ENCODE peak calls at places on chromosomes 4 and X, in five cellular contexts. One of them, this sample, is unnamed.

GRCh38 chrX:72713130-72713529 is 976 bp downstream of the PHKA1 start:
- DNase-seq in esophagus squamous epithelium: no peak
- DNase-seq in CD8-positive, alpha-beta T cell: no peak
- DNase-seq in GM23248: no peak
- DNase-seq in psoas muscle: no peak
- DNase-seq in this sample: no peak

GRCh38 chr4:80268936-80269335 is 2.5 kb downstream of the FGF5 start:
- DNase-seq in esophagus squamous epithelium: no peak
- DNase-seq in GM23248: peak; percentile 26
- DNase-seq in CD8-positive, alpha-beta T cell: no peak
- DNase-seq in psoas muscle: no peak
- DNase-seq in this sample: no peak

GRCh38 chrX:36583674-36584073 is 424.5 kb upstream of the FAM47C start:
- DNase-seq in psoas muscle: no peak
- DNase-seq in esophagus squamous epithelium: no peak
- DNase-seq in CD8-positive, alpha-beta T cell: no peak
- DNase-seq in GM23248: no peak
- DNase-seq in this sample: no peak

GRCh38 chr4:158768577-158769174 is at the start of gene FNIP2:
- DNase-seq in psoas muscle: peak; percentile 93
- DNase-seq in GM23248: peak; percentile 91
- DNase-seq in CD8-positive, alpha-beta T cell: peak; percentile 72
- DNase-seq in esophagus squamous epithelium: peak; percentile 8
- DNase-seq in this sample: peak; percentile 75

GRCh38 chr4:185638548-185639301 is 103.4 kb upstream of the PDLIM3 start:
- DNase-seq in esophagus squamous epithelium: no peak
- DNase-seq in GM23248: peak; percentile 29
- DNase-seq in CD8-positive, alpha-beta T cell: no peak
- DNase-seq in psoas muscle: peak; percentile 64
- DNase-seq in this sample: no peak

GRCh38 chr4:105352826-105353225 is 121.0 kb downstream of the PPA2 start:
- DNase-seq in esophagus squamous epithelium: no peak
- DNase-seq in GM23248: peak; percentile 20
- DNase-seq in psoas muscle: no peak
- DNase-seq in CD8-positive, alpha-beta T cell: no peak
- DNase-seq in this sample: no peak

GRCh38 chr4:185276036-185276435 is 66.6 kb downstream of the SNX25 start:
- DNase-seq in esophagus squamous epithelium: no peak
- DNase-seq in CD8-positive, alpha-beta T cell: no peak
- DNase-seq in GM23248: peak; percentile 75
- DNase-seq in psoas muscle: no peak
- DNase-seq in this sample: no peak

GRCh38 chr4:48858130-48858529 is 27.2 kb downstream of the OCIAD1 start:
- DNase-seq in esophagus squamous epithelium: no peak
- DNase-seq in GM23248: no peak
- DNase-seq in psoas muscle: no peak
- DNase-seq in CD8-positive, alpha-beta T cell: no peak
- DNase-seq in this sample: no peak

GRCh38 chrX:70293621-70294020 is 3.7 kb downstream of the KIF4A start:
- DNase-seq in CD8-positive, alpha-beta T cell: no peak
- DNase-seq in psoas muscle: no peak
- DNase-seq in GM23248: peak; percentile 30
- DNase-seq in esophagus squamous epithelium: no peak
- DNase-seq in this sample: no peak

GRCh38 chr4:51842167-51842553 is 793 bp upstream of the DCUN1D4 start:
- DNase-seq in GM23248: peak; percentile 57
- DNase-seq in psoas muscle: no peak
- DNase-seq in esophagus squamous epithelium: no peak
- DNase-seq in CD8-positive, alpha-beta T cell: no peak
- DNase-seq in this sample: no peak

GRCh38 chr4:75633846-75634245 is 3.5 kb upstream of the CDKL2 start:
- DNase-seq in esophagus squamous epithelium: no peak
- DNase-seq in GM23248: peak; percentile 58
- DNase-seq in CD8-positive, alpha-beta T cell: no peak
- DNase-seq in psoas muscle: no peak
- DNase-seq in this sample: no peak

GRCh38 chr4:87118421-87118820 is 102.0 kb downstream of the KLHL8 start:
- DNase-seq in CD8-positive, alpha-beta T cell: no peak
- DNase-seq in psoas muscle: no peak
- DNase-seq in GM23248: no peak
- DNase-seq in esophagus squamous epithelium: no peak
- DNase-seq in this sample: no peak

GRCh38 chr4:184487503-184487902 is 13.2 kb upstream of the IRF2 start:
- DNase-seq in GM23248: no peak
- DNase-seq in psoas muscle: no peak
- DNase-seq in CD8-positive, alpha-beta T cell: no peak
- DNase-seq in esophagus squamous epithelium: no peak
- DNase-seq in this sample: no peak

GRCh38 chr4:173039617-173040176 is 128.9 kb upstream of the GALNT7 start:
- DNase-seq in psoas muscle: no peak
- DNase-seq in GM23248: no peak
- DNase-seq in CD8-positive, alpha-beta T cell: no peak
- DNase-seq in esophagus squamous epithelium: no peak
- DNase-seq in this sample: no peak

GRCh38 chrX:42375080-42375479 is 402.9 kb downstream of the PPP1R2C start:
- DNase-seq in GM23248: no peak
- DNase-seq in CD8-positive, alpha-beta T cell: no peak
- DNase-seq in psoas muscle: no peak
- DNase-seq in esophagus squamous epithelium: no peak
- DNase-seq in this sample: no peak

GRCh38 chr4:118814901-118815300 is 21.0 kb downstream of the SEC24D start:
- DNase-seq in GM23248: no peak
- DNase-seq in esophagus squamous epithelium: no peak
- DNase-seq in CD8-positive, alpha-beta T cell: no peak
- DNase-seq in psoas muscle: no peak
- DNase-seq in this sample: no peak

GRCh38 chr4:147779449-147779848 is 47.6 kb downstream of the ARHGAP10 start:
- DNase-seq in CD8-positive, alpha-beta T cell: no peak
- DNase-seq in GM23248: no peak
- DNase-seq in psoas muscle: no peak
- DNase-seq in esophagus squamous epithelium: no peak
- DNase-seq in this sample: no peak

GRCh38 chr4:155811171-155811570 is 52.4 kb downstream of the GUCY1B1 start:
- DNase-seq in psoas muscle: no peak
- DNase-seq in CD8-positive, alpha-beta T cell: no peak
- DNase-seq in esophagus squamous epithelium: no peak
- DNase-seq in GM23248: no peak
- DNase-seq in this sample: no peak

GRCh38 chr4:86554641-86555040 is 39.5 kb upstream of the PTPN13 start:
- DNase-seq in CD8-positive, alpha-beta T cell: no peak
- DNase-seq in GM23248: peak; percentile 7
- DNase-seq in esophagus squamous epithelium: no peak
- DNase-seq in psoas muscle: no peak
- DNase-seq in this sample: peak; percentile 21

GRCh38 chr4:159608434-159608833 is 505.6 kb downstream of the RAPGEF2 start:
- DNase-seq in esophagus squamous epithelium: no peak
- DNase-seq in CD8-positive, alpha-beta T cell: no peak
- DNase-seq in psoas muscle: no peak
- DNase-seq in GM23248: no peak
- DNase-seq in this sample: no peak

GRCh38 chr4:55297346-55297745 is 48.7 kb upstream of the SRD5A3 start:
- DNase-seq in GM23248: no peak
- DNase-seq in psoas muscle: no peak
- DNase-seq in esophagus squamous epithelium: no peak
- DNase-seq in CD8-positive, alpha-beta T cell: no peak
- DNase-seq in this sample: no peak

GRCh38 chrX:150483576-150483975 is 84.8 kb upstream of the MTM1 start:
- DNase-seq in GM23248: no peak
- DNase-seq in esophagus squamous epithelium: no peak
- DNase-seq in CD8-positive, alpha-beta T cell: no peak
- DNase-seq in psoas muscle: no peak
- DNase-seq in this sample: no peak

GRCh38 chr4:136329042-136329662 is 1203.1 kb downstream of the PCDH18 start:
- DNase-seq in GM23248: no peak
- DNase-seq in CD8-positive, alpha-beta T cell: no peak
- DNase-seq in esophagus squamous epithelium: no peak
- DNase-seq in psoas muscle: no peak
- DNase-seq in this sample: no peak

GRCh38 chr4:70571772-70572171 is 20.3 kb upstream of the AMBN start:
- DNase-seq in GM23248: no peak
- DNase-seq in psoas muscle: no peak
- DNase-seq in CD8-positive, alpha-beta T cell: no peak
- DNase-seq in esophagus squamous epithelium: no peak
- DNase-seq in this sample: no peak

GRCh38 chr4:120694973-120695372 is 227.6 kb downstream of the PRDM5 start:
- DNase-seq in esophagus squamous epithelium: no peak
- DNase-seq in GM23248: peak; percentile 49
- DNase-seq in psoas muscle: no peak
- DNase-seq in CD8-positive, alpha-beta T cell: no peak
- DNase-seq in this sample: no peak

GRCh38 chrX:19214248-19214787 is 92.0 kb upstream of the ADGRG2 start:
- DNase-seq in esophagus squamous epithelium: no peak
- DNase-seq in CD8-positive, alpha-beta T cell: no peak
- DNase-seq in psoas muscle: no peak
- DNase-seq in GM23248: no peak
- DNase-seq in this sample: no peak

GRCh38 chr4:76558391-76559235 is 123.6 kb downstream of the SHROOM3 start:
- DNase-seq in psoas muscle: no peak
- DNase-seq in CD8-positive, alpha-beta T cell: no peak
- DNase-seq in esophagus squamous epithelium: no peak
- DNase-seq in GM23248: peak; percentile 47
- DNase-seq in this sample: no peak

GRCh38 chr4:138910201-138910913 is 105.2 kb upstream of the NOCT start:
- DNase-seq in psoas muscle: no peak
- DNase-seq in esophagus squamous epithelium: no peak
- DNase-seq in GM23248: peak; percentile 40
- DNase-seq in CD8-positive, alpha-beta T cell: no peak
- DNase-seq in this sample: no peak

GRCh38 chr4:112889619-112890294 is 159.7 kb upstream of the ANK2 start:
- DNase-seq in esophagus squamous epithelium: no peak
- DNase-seq in CD8-positive, alpha-beta T cell: no peak
- DNase-seq in psoas muscle: no peak
- DNase-seq in GM23248: peak; percentile 82
- DNase-seq in this sample: no peak

GRCh38 chrX:32530802-32531403 is 680.4 kb downstream of the DMD start:
- DNase-seq in CD8-positive, alpha-beta T cell: no peak
- DNase-seq in esophagus squamous epithelium: no peak
- DNase-seq in GM23248: peak; percentile 49
- DNase-seq in psoas muscle: no peak
- DNase-seq in this sample: peak; percentile 23

GRCh38 chrX:155766321-155766720 is 114.8 kb upstream of the VAMP7 start:
- DNase-seq in psoas muscle: no peak
- DNase-seq in esophagus squamous epithelium: no peak
- DNase-seq in GM23248: peak; percentile 3
- DNase-seq in CD8-positive, alpha-beta T cell: no peak
- DNase-seq in this sample: no peak

GRCh38 chrX:154710309-154710708 is 40.6 kb downstream of the GAB3 start:
- DNase-seq in psoas muscle: no peak
- DNase-seq in esophagus squamous epithelium: no peak
- DNase-seq in CD8-positive, alpha-beta T cell: no peak
- DNase-seq in GM23248: no peak
- DNase-seq in this sample: no peak

DNA sequence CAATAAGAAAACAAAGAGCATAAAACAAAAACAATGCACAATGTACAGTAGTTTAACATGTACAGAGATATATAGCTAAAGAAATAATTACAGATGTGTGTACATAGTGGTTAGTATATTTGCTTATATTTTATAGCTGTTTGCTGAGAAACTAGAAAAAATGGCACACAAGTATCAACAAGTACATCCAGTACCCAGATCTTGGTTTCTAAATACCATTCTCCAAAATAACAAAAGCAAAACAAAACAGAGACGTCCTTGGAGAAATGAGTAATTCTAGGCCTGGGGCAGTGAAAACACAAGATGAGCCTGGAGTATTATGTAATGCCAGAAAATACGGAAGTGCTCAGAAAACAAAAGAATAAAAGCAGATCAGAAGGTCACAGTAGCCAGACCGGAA is 189.6 kb downstream of the TMEM47 start:
- DNase-seq in esophagus squamous epithelium: no peak
- DNase-seq in GM23248: no peak
- DNase-seq in psoas muscle: no peak
- DNase-seq in CD8-positive, alpha-beta T cell: no peak
- DNase-seq in this sample: no peak
- H3K27ac ChIP-seq in esophagus squamous epithelium: no peak overlapping the region
- H3K27ac ChIP-seq in GM23248: no peak overlapping the region
- H3K27ac ChIP-seq in psoas muscle: no peak overlapping the region
- H3K27ac ChIP-seq in CD8-positive, alpha-beta T cell: no peak overlapping the region
- H3K27ac ChIP-seq in this sample: no peak overlapping the region

DNA sequence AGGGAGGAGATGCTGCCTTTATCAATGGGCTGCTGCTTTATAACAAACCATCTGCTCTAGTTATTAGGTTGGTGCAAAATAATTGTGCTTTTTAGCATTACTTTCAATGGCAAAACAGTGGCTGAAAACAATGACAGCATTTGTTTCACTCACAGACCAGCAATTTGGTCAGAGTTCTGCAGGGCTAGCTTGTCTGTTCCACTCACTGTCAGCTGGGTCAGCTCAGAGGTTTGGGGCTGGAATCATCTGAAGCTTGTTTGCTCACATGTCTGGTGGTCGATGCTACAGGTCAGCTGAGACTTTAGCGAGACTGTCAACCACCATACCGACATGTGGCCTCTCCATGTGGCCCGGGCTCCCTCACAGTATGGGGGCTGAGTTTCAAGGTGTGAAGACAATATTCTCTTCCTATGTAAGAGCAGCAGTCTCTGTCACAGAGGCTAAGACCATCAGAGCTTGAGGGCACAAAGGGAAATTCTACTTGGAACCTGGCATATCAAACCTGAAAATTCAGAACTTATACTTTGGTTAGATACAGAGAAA is 81.3 kb upstream of the LIMCH1 start:
- DNase-seq in GM23248: no peak
- DNase-seq in esophagus squamous epithelium: no peak
- DNase-seq in CD8-positive, alpha-beta T cell: no peak
- DNase-seq in psoas muscle: no peak
- DNase-seq in this sample: no peak
- H3K4me1 ChIP-seq in GM23248: peaks cover 9% of the 10 kb centered on the region
- H3K4me1 ChIP-seq in esophagus squamous epithelium: no peaks in the 10 kb centered on the region
- H3K4me1 ChIP-seq in CD8-positive, alpha-beta T cell: no peaks in the 10 kb centered on the region
- H3K4me1 ChIP-seq in psoas muscle: peaks cover 19% of the 10 kb centered on the region
- H3K4me1 ChIP-seq in this sample: no peaks in the 10 kb centered on the region

GRCh38 chr4:123701046-123701445 is 304.5 kb downstream of the SPRY1 start:
- DNase-seq in CD8-positive, alpha-beta T cell: no peak
- DNase-seq in psoas muscle: no peak
- DNase-seq in esophagus squamous epithelium: no peak
- DNase-seq in GM23248: peak; percentile 55
- DNase-seq in this sample: no peak
- H3K27ac ChIP-seq in CD8-positive, alpha-beta T cell: no peak overlapping the region
- H3K27ac ChIP-seq in psoas muscle: no peak overlapping the region
- H3K27ac ChIP-seq in esophagus squamous epithelium: no peak overlapping the region
- H3K27ac ChIP-seq in GM23248: peak overlapping the region; percentile 94
- H3K27ac ChIP-seq in this sample: no peak overlapping the region

GRCh38 chr4:67934628-67935027 is 28.7 kb downstream of the TMPRSS11A start:
- DNase-seq in GM23248: no peak
- DNase-seq in psoas muscle: no peak
- DNase-seq in esophagus squamous epithelium: no peak
- DNase-seq in CD8-positive, alpha-beta T cell: no peak
- DNase-seq in this sample: no peak

GRCh38 chr4:67935888-67936287 is 27.4 kb downstream of the TMPRSS11A start:
- DNase-seq in psoas muscle: no peak
- DNase-seq in GM23248: no peak
- DNase-seq in esophagus squamous epithelium: no peak
- DNase-seq in CD8-positive, alpha-beta T cell: no peak
- DNase-seq in this sample: no peak

GRCh38 chr4:67939195-67939594 is 24.1 kb downstream of the TMPRSS11A start:
- DNase-seq in esophagus squamous epithelium: no peak
- DNase-seq in CD8-positive, alpha-beta T cell: no peak
- DNase-seq in psoas muscle: no peak
- DNase-seq in GM23248: no peak
- DNase-seq in this sample: no peak

GRCh38 chr4:67941074-67941473 is 22.2 kb downstream of the TMPRSS11A start:
- DNase-seq in psoas muscle: no peak
- DNase-seq in esophagus squamous epithelium: no peak
- DNase-seq in GM23248: no peak
- DNase-seq in CD8-positive, alpha-beta T cell: no peak
- DNase-seq in this sample: no peak

GRCh38 chr4:67940505-67940904 is 22.8 kb downstream of the TMPRSS11A start:
- DNase-seq in GM23248: no peak
- DNase-seq in esophagus squamous epithelium: no peak
- DNase-seq in CD8-positive, alpha-beta T cell: no peak
- DNase-seq in psoas muscle: no peak
- DNase-seq in this sample: no peak
- H3K4me1 ChIP-seq in GM23248: no peaks in the 10 kb centered on the region
- H3K4me1 ChIP-seq in esophagus squamous epithelium: no peaks in the 10 kb centered on the region
- H3K4me1 ChIP-seq in CD8-positive, alpha-beta T cell: no peaks in the 10 kb centered on the region
- H3K4me1 ChIP-seq in psoas muscle: no peaks in the 10 kb centered on the region
- H3K4me1 ChIP-seq in this sample: no peaks in the 10 kb centered on the region

This sample was measured in CD4-positive, alpha-beta memory T cell.